ENCODE peak calls at places on chromosomes 2 and 18, in ten cellular contexts. P is activated T-cell treated with anti-CD3 and anti-CD28 coated beads, Interleukin-2, amount 50 U/mL, for 72 hours; W is SJCRH30; Z is WTC11; J is lower lobe of right lung; R is SHP77; T is stimulated activated CD4-positive, alpha-beta T cell treated with anti-CD3 and anti-CD28 coated beads, Interleukin-15, amount 100 ng/mL, for 1 hour; Y is glomerular endothelial cell; O is occipital lobe; A is fibroblast of lung. M is an unnamed sample.

GRCh38 chr18:48024009-48024512 is 93.6 kb upstream of the SMAD2 start:
- DNase-seq in P (no peak), W (no peak), Z (peak), J (peak), R (no peak), T (no peak), Y (no peak), O (no peak), A (no peak), M (no peak)

GRCh38 chr18:7926526-7926925 is 359.4 kb downstream of the PTPRM start:
- DNase-seq in P (no peak), W (no peak), Z (no peak), J (no peak), R (peak), T (no peak), Y (no peak), O (no peak), A (no peak), M (no peak)

GRCh38 chr2:72539145-72539552 is 286.7 kb downstream of the EXOC6B start:
- DNase-seq in P (no peak), W (peak), Z (no peak), J (no peak), R (no peak), T (no peak), Y (no peak), O (no peak), A (peak), M (no peak)

GRCh38 chr18:5770176-5770575 is 125.1 kb downstream of the TMEM200C start:
- DNase-seq in P (no peak), W (no peak), Z (no peak), J (no peak), R (no peak), T (no peak), Y (no peak), O (no peak), A (no peak), M (no peak)

GRCh38 chr2:218005486-218005885 is 2.7 kb upstream of the TNS1 start:
- DNase-seq in P (no peak), W (no peak), Z (no peak), J (no peak), R (no peak), T (no peak), Y (no peak), O (no peak), A (peak), M (no peak)

GRCh38 chr2:39435974-39436591 is 1.0 kb downstream of the MAP4K3 start:
- DNase-seq in P (no peak), W (no peak), Z (no peak), J (no peak), R (no peak), T (no peak), Y (no peak), O (no peak), A (peak), M (no peak)

GRCh38 chr2:12719400-12720104 is 2.8 kb downstream of the TRIB2 start:
- DNase-seq in P (no peak), W (no peak), Z (no peak), J (no peak), R (no peak), T (no peak), Y (no peak), O (no peak), A (peak), M (no peak)

GRCh38 chr2:129374452-129374851 is 605.0 kb upstream of the RAB6C start:
- DNase-seq in P (no peak), W (no peak), Z (no peak), J (no peak), R (no peak), T (no peak), Y (no peak), O (no peak), A (no peak), M (no peak)

GRCh38 chr2:206833291-206833690 is 67.9 kb downstream of the FASTKD2 start:
- DNase-seq in P (no peak), W (no peak), Z (no peak), J (no peak), R (no peak), T (no peak), Y (no peak), O (no peak), A (no peak), M (no peak)

GRCh38 chr2:240160291-240161086 is 20.0 kb upstream of the OTOS start:
- DNase-seq in P (no peak), W (no peak), Z (no peak), J (peak), R (no peak), T (no peak), Y (no peak), O (no peak), A (no peak), M (no peak)

GRCh38 chr18:11733031-11733430 is 44.0 kb downstream of the GNAL start:
- DNase-seq in P (peak), W (peak), Z (peak), J (peak), R (peak), T (peak), Y (no peak), O (peak), A (peak), M (peak)

GRCh38 chr2:136117909-136118818 is at the start of gene CXCR4:
- DNase-seq in P (peak), W (peak), Z (peak), J (peak), R (peak), T (peak), Y (no peak), O (peak), A (peak), M (no peak)

GRCh38 chr2:42045956-42046748 is 1.7 kb upstream of the PKDCC start:
- DNase-seq in P (no peak), W (peak), Z (no peak), J (no peak), R (peak), T (no peak), Y (no peak), O (no peak), A (no peak), M (no peak)

GRCh38 chr2:120729410-120730052 is 6.1 kb upstream of the GLI2 start:
- DNase-seq in P (no peak), W (peak), Z (no peak), J (no peak), R (no peak), T (no peak), Y (no peak), O (no peak), A (peak), M (no peak)

GRCh38 chr18:79531926-79532689 is 136.4 kb downstream of the NFATC1 start:
- DNase-seq in P (no peak), W (no peak), Z (peak), J (peak), R (no peak), T (no peak), Y (no peak), O (no peak), A (peak), M (no peak)

GRCh38 chr2:239726091-239726591 is 299.0 kb downstream of the NDUFA10 start:
- DNase-seq in P (no peak), W (no peak), Z (no peak), J (peak), R (no peak), T (no peak), Y (no peak), O (no peak), A (no peak), M (no peak)

GRCh38 chr2:164593959-164594358 is 27.3 kb downstream of the GRB14 start:
- DNase-seq in P (no peak), W (no peak), Z (no peak), J (no peak), R (no peak), T (no peak), Y (no peak), O (no peak), A (peak), M (no peak)

GRCh38 chr2:119826370-119826961 is 66.7 kb downstream of the PTPN4 start:
- DNase-seq in P (peak), W (peak), Z (peak), J (no peak), R (peak), T (no peak), Y (no peak), O (no peak), A (no peak), M (no peak)

GRCh38 chr18:49985246-49985645 is 171.9 kb upstream of the ACAA2 start:
- DNase-seq in P (no peak), W (no peak), Z (no peak), J (no peak), R (no peak), T (no peak), Y (no peak), O (no peak), A (no peak), M (no peak)

GRCh38 chr18:26405190-26405781 is 143.1 kb downstream of the KCTD1 start:
- DNase-seq in P (peak), W (peak), Z (peak), J (no peak), R (peak), T (no peak), Y (no peak), O (peak), A (peak), M (no peak)

GRCh38 chr2:46569061-46569560 is 89.7 kb downstream of the TMEM247 start:
- DNase-seq in P (no peak), W (peak), Z (no peak), J (no peak), R (no peak), T (no peak), Y (no peak), O (no peak), A (peak), M (no peak)

GRCh38 chr2:18527822-18528221 is 32.6 kb downstream of the RDH14 start:
- DNase-seq in P (no peak), W (no peak), Z (no peak), J (no peak), R (no peak), T (no peak), Y (no peak), O (no peak), A (no peak), M (no peak)

GRCh38 chr18:5197032-5197434 is at the start of gene AKAIN1:
- DNase-seq in P (peak), W (no peak), Z (peak), J (no peak), R (no peak), T (no peak), Y (no peak), O (no peak), A (peak), M (no peak)

GRCh38 chr2:220188031-220188430 is 560.6 kb downstream of the SLC4A3 start:
- DNase-seq in P (peak), W (no peak), Z (no peak), J (no peak), R (no peak), T (no peak), Y (no peak), O (no peak), A (peak), M (no peak)

GRCh38 chr2:168392031-168392430 is 64.0 kb upstream of the CERS6 start:
- DNase-seq in P (no peak), W (no peak), Z (no peak), J (no peak), R (no peak), T (no peak), Y (no peak), O (no peak), A (peak), M (no peak)

GRCh38 chr2:64054166-64054915 is 35.1 kb upstream of the VPS54 start:
- DNase-seq in P (no peak), W (no peak), Z (no peak), J (no peak), R (no peak), T (no peak), Y (no peak), O (no peak), A (no peak), M (no peak)

GRCh38 chr2:237758165-237758564 is 40.4 kb upstream of the RBM44 start:
- DNase-seq in P (no peak), W (no peak), Z (no peak), J (no peak), R (no peak), T (no peak), Y (no peak), O (no peak), A (no peak), M (no peak)